ENCODE peak calls at places on chromosomes 6 and 20, in eight cellular contexts. I is WTC11, V is K562, D is A549, P is IMR-90, E is GM12878, R is HepG2, H is H1. S is an unnamed sample.

GRCh38 chr20:14245368-14245970 is 91.9 kb downstream of the FLRT3 start:
- DNase-seq in V (no peak), D (no peak), H (no peak), I (no peak), E (no peak), R (no peak), P (peak), S (no peak)

GRCh38 chr6:106536863-106537262 is 92.4 kb downstream of the RTN4IP1 start:
- DNase-seq in D (no peak), V (no peak), I (no peak), E (no peak), P (peak), H (no peak), R (no peak), S (no peak)

GRCh38 chr20:59032713-59033059 is 551 bp upstream of the ATP5F1E start:
- DNase-seq in I (no peak), D (no peak), R (peak), E (no peak), H (no peak), P (peak), V (no peak), S (peak)

GRCh38 chr6:124480021-124480430 is 482.2 kb upstream of the RNF217 start:
- DNase-seq in I (no peak), D (no peak), H (no peak), R (no peak), P (no peak), E (no peak), V (no peak), S (no peak)

GRCh38 chr6:100876251-100876650 is 4.9 kb downstream of the ASCC3 start:
- DNase-seq in E (no peak), V (no peak), I (no peak), H (no peak), P (no peak), R (no peak), D (no peak), S (no peak)

GRCh38 chr6:9554351-9554750 is 860.5 kb downstream of the TFAP2A start:
- DNase-seq in I (no peak), H (no peak), E (no peak), D (no peak), V (no peak), R (no peak), P (no peak), S (no peak)

GRCh38 chr20:35181731-35182130 is 9.9 kb downstream of the PROCR start:
- DNase-seq in D (no peak), H (no peak), E (no peak), I (no peak), V (no peak), P (peak), R (no peak), S (no peak)

GRCh38 chr6:118893882-118894424 is at the start of gene ASF1A:
- DNase-seq in P (peak), H (peak), D (peak), E (peak), I (peak), R (peak), V (peak), S (peak)

GRCh38 chr6:136073216-136073615 is 176.9 kb downstream of the MTFR2 start:
- DNase-seq in H (no peak), E (no peak), R (no peak), I (no peak), P (no peak), D (no peak), V (no peak), S (no peak)

GRCh38 chr6:5435449-5435848 is 174.1 kb downstream of the FARS2 start:
- DNase-seq in E (no peak), P (peak), I (no peak), R (no peak), V (no peak), D (no peak), H (no peak), S (no peak)

GRCh38 chr6:21984551-21984950 is 312.3 kb downstream of the PRL start:
- DNase-seq in V (no peak), E (no peak), R (no peak), H (no peak), I (no peak), P (no peak), D (no peak), S (peak)

GRCh38 chr20:5734559-5735137 is 15.6 kb upstream of the SHLD1 start:
- DNase-seq in P (peak), I (no peak), E (no peak), H (no peak), V (no peak), R (no peak), D (peak), S (no peak)

GRCh38 chr6:168374051-168374502 is 54.5 kb upstream of the DACT2 start:
- DNase-seq in H (no peak), V (no peak), R (no peak), I (no peak), P (no peak), E (no peak), D (no peak), S (no peak)
- TF ChIP-seq USF2 in H (no peak), V (no peak), R (no peak), I (no peak), P (no peak), E (no peak), D (no peak), S (no peak)

DNA sequence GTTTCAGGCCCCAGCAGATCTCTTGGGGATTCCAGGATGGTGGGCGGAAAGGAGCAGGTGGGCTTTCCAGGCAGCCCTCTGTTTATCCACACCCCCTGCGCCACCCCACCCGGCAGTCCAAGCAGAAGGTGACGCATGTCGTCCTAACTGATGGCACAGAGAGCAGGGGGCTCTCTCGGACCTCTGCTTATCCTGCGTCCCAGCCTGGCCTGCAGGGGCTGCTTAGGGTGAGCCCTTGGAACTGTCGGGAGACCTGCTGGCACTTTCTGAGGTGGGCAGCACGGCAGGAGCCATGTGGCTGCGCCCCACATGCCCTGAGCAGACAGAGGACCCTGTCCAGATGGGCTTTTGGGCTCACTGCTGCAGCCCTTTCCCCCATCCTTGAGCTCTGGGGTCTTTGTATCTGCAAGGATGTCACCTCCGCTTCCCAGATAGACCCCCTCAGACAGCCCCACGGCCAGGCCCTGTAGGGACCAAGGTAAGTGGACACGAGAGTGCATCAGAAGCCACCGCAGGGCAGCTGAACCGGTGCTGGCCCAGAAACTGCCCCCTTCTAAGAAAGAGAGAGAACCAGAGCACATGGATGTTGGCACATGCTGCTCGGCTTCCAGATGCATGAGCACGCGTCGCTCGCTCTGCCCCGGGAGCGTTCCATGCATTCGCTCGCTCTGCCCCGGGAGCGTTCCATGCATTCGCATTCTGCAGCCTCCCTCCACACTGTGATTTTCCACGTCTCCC is 246.8 kb downstream of the TAF4 start:
- DNase-seq in I (no peak), D (no peak), V (no peak), E (no peak), H (no peak), R (no peak), P (no peak), S (no peak)
- TF ChIP-seq USF2 in I (no peak), D (no peak), V (no peak), E (no peak), H (no peak), R (no peak), P (no peak), S (no peak)

DNA sequence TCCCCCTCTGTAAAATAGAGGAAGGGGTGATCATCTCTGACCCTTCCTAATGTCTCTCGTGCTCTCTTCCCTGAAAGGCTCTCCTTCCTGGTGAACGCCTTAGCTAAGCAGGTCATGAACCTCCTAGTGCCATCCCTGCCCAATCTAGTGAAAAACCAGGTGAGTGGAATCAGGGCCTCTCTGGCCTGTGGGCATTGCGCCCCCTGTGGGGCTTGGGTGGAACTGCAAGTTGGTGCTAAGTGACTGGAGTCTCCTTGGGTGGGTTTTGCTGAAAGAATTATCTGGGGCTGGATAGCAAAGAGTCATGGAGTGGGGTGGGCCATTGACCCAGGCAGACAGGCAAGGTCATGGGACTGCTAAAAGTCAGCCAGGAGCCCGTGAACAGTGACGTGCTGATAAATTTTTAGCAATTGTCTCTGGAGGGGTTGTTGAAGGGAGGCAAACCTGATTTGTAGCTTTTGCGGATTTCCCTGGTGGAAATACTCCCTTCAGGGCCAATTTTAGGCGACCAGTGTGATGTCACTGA is 8.9 kb downstream of the BPIFB1 start:
- DNase-seq in H (peak), R (peak), P (no peak), V (peak), E (no peak), I (peak), D (peak), S (peak)
- TF ChIP-seq USF2 in H (no peak), R (no peak), P (no peak), V (no peak), E (no peak), I (no peak), D (no peak), S (no peak)

GRCh38 chr6:143746202-143747119 is 68.7 kb downstream of the PHACTR2 start:
- DNase-seq in D (no peak), H (peak), R (peak), E (no peak), V (no peak), P (no peak), I (peak), S (no peak)

GRCh38 chr6:143744593-143745151 is 66.9 kb downstream of the PHACTR2 start:
- DNase-seq in V (no peak), I (no peak), P (peak), D (peak), E (no peak), R (peak), H (no peak), S (no peak)

GRCh38 chr6:143743256-143744166 is 65.7 kb downstream of the PHACTR2 start:
- DNase-seq in V (no peak), E (no peak), H (no peak), R (peak), I (no peak), D (no peak), P (peak), S (no peak)

GRCh38 chr6:143747347-143747842 is 69.6 kb downstream of the PHACTR2 start:
- DNase-seq in V (peak), H (no peak), D (no peak), P (no peak), I (no peak), R (peak), E (no peak), S (no peak)

GRCh38 chr6:143745160-143746133 is 67.7 kb downstream of the PHACTR2 start:
- DNase-seq in P (peak), H (no peak), D (peak), I (peak), V (no peak), E (no peak), R (peak), S (peak)
- TF ChIP-seq USF2 in P (no peak), H (no peak), D (no peak), I (no peak), V (no peak), E (no peak), R (no peak), S (no peak)

GRCh38 chr20:62392621-62393164 is 5.8 kb downstream of the RPS21 start:
- DNase-seq in P (no peak), V (no peak), E (no peak), D (no peak), H (no peak), I (no peak), R (no peak), S (no peak)

GRCh38 chr20:62395311-62396242 is 8.7 kb downstream of the RPS21 start:
- DNase-seq in E (no peak), D (no peak), P (no peak), R (no peak), V (no peak), I (no peak), H (no peak), S (no peak)

GRCh38 chr20:62393266-62393665 is 6.4 kb downstream of the RPS21 start:
- DNase-seq in P (no peak), R (no peak), E (no peak), I (no peak), V (no peak), D (no peak), H (no peak), S (no peak)

GRCh38 chr20:62393830-62394229 is 6.9 kb downstream of the RPS21 start:
- DNase-seq in H (no peak), P (no peak), R (no peak), D (no peak), V (no peak), E (no peak), I (no peak), S (no peak)

DNA sequence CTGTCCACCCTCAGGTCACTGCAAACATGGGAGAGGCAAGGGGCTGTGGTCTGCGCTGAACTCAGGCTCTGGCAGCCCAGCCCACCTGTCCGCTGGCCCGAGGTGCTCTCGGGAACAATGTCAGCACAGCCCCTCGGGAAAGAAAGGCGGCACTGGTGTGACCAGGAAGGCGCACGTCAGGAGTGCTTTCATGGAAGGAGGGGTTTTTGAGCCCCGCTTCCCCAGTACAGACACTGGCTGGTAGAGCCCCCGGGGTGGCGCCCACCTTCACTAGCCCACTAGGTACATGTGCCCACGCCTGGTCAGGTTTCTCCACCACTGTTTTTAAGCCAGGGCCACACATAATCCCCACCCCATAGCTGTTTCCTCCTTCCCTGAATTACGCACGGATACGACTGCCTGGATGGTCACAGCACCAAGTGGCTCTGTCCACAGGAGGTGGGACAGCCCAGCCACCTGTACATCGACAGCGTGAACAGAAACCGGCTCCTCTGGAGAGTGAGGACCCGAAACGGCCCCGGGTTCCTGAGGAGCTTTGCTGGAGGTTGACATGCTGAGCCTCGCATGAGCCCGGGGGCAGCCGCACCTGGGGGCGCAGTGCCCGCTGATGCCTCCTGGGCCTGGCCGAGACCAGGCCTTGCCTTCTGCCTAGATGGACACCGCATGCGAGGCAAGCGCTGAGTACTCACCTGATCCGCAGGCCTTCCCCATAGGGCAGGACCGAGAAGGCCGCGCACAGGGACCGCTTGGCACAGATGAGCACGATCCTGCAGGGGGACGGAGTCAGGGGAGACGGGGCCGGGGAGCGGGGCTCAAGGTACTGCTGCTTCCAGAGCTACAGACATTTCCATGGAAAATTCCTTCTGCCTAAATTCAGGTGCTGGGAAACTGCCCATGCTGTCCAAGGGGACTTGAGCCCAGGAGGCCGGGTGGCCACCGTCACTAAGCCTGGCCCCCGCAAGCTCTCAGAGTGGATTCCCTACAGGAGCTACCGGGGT is 7.6 kb downstream of the RPS21 start:
- DNase-seq in H (no peak), D (no peak), I (no peak), V (no peak), E (no peak), P (no peak), R (no peak), S (no peak)
- TF ChIP-seq USF2 in H (no peak), D (no peak), I (no peak), V (no peak), E (no peak), P (no peak), R (no peak), S (no peak)

DNA sequence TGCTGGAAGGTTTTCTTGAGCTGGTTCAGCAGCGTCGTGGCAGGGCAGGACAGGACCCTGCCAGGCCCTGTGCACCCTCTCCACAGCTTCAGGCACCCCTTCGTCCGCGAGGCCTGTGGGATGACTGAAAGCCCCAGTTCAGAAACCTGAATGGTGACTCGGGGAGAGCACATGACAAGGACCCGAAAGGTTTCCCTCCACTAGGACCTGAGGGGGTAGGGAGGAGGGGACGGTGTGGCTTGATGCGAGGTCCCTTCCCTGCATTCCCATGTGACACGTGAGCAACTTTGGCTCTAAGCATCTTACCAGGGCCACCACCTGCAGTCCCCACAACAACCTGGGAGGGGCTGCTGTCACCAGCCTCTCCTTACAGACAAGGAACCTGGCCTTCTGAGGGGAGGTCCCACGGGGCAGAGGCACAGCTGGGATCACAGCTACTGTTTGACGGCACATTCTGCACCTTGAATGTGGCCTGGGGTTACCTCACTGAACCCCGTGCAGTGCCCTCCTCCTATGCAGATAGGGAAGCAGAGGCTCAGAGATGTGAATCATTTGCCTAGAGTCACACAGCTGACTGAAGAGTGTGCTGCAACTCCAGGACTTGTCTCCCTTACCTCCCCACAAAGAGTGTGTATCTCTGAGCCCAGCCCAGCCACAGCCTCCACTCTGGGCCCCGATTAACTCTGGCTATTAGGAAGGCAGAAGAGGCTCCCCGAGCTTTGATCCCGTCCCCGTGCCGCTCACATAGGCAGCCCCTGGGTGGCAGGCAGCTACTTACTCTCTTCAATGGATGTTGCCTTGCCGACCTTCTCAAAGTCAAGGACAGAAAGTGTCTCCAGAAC is 84.6 kb downstream of the PTPN1 start:
- DNase-seq in I (peak), P (no peak), V (peak), H (no peak), E (no peak), R (no peak), D (no peak), S (no peak)
- TF ChIP-seq USF2 in I (peak), P (no peak), V (no peak), H (no peak), E (no peak), R (no peak), D (no peak), S (no peak)

GRCh38 chr6:47230579-47230978 is 79.1 kb downstream of the TNFRSF21 start:
- DNase-seq in D (peak), I (no peak), R (peak), V (no peak), P (no peak), E (no peak), H (no peak), S (no peak)

GRCh38 chr6:47234258-47234933 is 75.3 kb downstream of the TNFRSF21 start:
- DNase-seq in V (no peak), R (no peak), P (no peak), H (no peak), I (peak), D (no peak), E (no peak), S (no peak)

DNA sequence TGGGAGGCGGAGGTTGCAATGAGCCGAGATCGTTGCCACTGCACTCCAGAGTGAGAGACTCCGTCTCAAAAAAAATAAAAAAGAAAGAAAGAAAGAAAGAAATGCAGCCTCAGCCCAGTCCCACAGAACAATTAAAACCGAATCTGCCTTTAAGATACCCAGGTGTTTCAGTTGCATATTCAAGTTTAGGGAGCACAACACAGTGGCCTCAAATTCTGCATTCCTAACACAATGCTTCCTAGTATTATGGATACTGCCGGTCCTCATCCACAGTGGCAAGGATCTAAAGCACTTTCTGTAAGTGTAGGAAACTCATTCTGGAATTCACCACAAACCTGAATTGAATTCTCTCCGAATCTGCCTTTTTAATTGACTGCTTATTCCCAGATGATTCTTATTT is 80.5 kb downstream of the TNFRSF21 start:
- DNase-seq in H (no peak), P (no peak), V (no peak), I (no peak), R (no peak), D (no peak), E (no peak), S (no peak)
- TF ChIP-seq USF2 in H (no peak), P (no peak), V (no peak), I (no peak), R (no peak), D (no peak), E (no peak), S (no peak)

DNA sequence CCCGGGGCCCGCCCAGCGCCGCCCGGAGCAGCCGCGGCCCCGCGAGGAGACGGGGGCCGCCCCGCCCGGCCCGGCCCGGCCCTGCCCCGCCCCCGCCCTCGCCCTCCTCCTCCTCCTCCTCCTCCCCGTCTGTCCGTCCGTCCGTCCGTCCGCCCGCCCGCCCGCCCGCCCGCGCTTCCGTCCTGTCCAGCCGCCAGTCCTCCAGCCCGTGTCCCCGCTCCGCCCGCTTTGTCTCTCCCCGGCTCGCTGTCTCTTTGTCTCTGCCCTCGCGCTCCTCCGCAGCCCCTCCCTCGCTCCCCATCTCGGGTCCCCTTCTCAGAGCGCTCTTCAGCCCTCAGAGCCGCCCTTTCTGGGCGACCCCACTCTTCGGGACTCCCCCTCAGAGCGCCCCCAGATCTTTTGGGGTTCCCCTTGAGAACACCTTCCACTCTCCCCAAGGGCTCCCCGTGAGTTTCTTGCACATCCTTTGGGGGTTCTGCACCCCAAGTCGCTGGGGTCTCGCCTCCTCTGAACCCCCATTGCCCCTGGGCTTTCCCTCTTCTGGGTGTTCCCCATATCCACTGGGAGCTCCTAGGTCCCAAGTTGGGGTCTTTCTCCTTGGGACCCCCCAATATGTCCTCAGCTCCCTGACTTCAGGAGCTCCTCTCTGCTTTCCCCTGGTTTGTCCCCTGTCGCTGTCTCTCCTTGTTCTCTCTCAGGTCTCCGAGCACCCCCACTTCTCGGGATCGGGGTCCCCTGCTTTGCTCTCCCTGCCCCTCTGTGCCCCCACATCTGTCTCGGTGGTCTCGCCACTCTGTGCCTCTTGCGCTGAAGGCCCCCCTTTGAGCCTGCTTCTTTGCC is 79.5 kb upstream of the MYL9 start:
- DNase-seq in D (peak), H (peak), V (peak), P (peak), I (peak), R (no peak), E (no peak), S (peak)
- TF ChIP-seq USF2 in D (no peak), H (no peak), V (no peak), P (no peak), I (no peak), R (no peak), E (no peak), S (no peak)